ENCODE peak calls at places on chromosomes 1 and 21, in seven cellular contexts. M, V, W, T, R, G and P are unnamed samples. For H3K4me1, the result is how much of the 10 kb centered on the place peaks cover.

GRCh38 chr1:209064850-209065249 is 518.7 kb upstream of the CAMK1G start:
- DNase-seq in M (no peak), W (peak), R (no peak), G (no peak), V (no peak), T (no peak), P (no peak)

GRCh38 chr1:34155851-34156250 is 9.2 kb downstream of the CSMD2 start:
- DNase-seq in W (no peak), V (no peak), M (no peak), R (no peak), G (no peak), T (no peak), P (no peak)

GRCh38 chr1:10484519-10484918 is 9.8 kb downstream of the PEX14 start:
- DNase-seq in V (no peak), T (no peak), R (no peak), M (no peak), G (no peak), W (no peak), P (no peak)

GRCh38 chr1:63883494-63884235 is 109.8 kb downstream of the ROR1 start:
- DNase-seq in G (no peak), R (no peak), T (no peak), W (peak), V (no peak), M (no peak), P (no peak)

GRCh38 chr1:176950736-176951308 is 213.7 kb downstream of the ASTN1 start:
- DNase-seq in G (no peak), W (no peak), M (no peak), R (no peak), V (no peak), T (no peak), P (no peak)

GRCh38 chr1:42931911-42932422 is 26.7 kb downstream of the SLC2A1 start:
- DNase-seq in T (peak), G (no peak), W (no peak), M (peak), R (no peak), V (peak), P (no peak)

GRCh38 chr1:6703016-6703415 is 1.4 kb upstream of the DNAJC11 start:
- DNase-seq in W (no peak), V (no peak), T (no peak), G (no peak), M (no peak), R (no peak), P (no peak)

GRCh38 chr1:32618673-32619221 is 31.6 kb downstream of the ZBTB8OS start:
- DNase-seq in T (peak), R (no peak), M (no peak), V (no peak), G (no peak), W (no peak), P (peak)

GRCh38 chr1:111219466-111220286 is 7.8 kb upstream of the CHI3L2 start:
- DNase-seq in V (no peak), G (no peak), W (peak), M (no peak), R (no peak), T (no peak), P (no peak)

GRCh38 chr1:203306089-203306969 is 1.0 kb downstream of the BTG2 start:
- DNase-seq in W (peak), T (peak), V (peak), R (peak), M (no peak), G (peak), P (peak)

GRCh38 chr1:6459850-6460265 is 6.1 kb downstream of the TNFRSF25 start:
- DNase-seq in T (peak), W (peak), V (no peak), R (no peak), G (no peak), M (peak), P (no peak)

GRCh38 chr1:18882511-18882910 is 19.8 kb downstream of the ALDH4A1 start:
- DNase-seq in V (no peak), M (no peak), G (no peak), T (no peak), W (no peak), R (no peak), P (peak)

GRCh38 chr1:113929750-113930498 is 800 bp downstream of the HIPK1 start:
- DNase-seq in V (peak), W (peak), T (peak), R (no peak), G (no peak), M (peak), P (peak)

GRCh38 chr1:224498574-224499170 is 64.1 kb upstream of the WDR26 start:
- DNase-seq in T (no peak), V (no peak), W (peak), R (no peak), M (no peak), G (no peak), P (peak)

GRCh38 chr1:171597203-171597602 is 24.8 kb upstream of the MYOCOS start:
- DNase-seq in M (no peak), T (no peak), W (no peak), G (no peak), V (no peak), R (no peak), P (no peak)

GRCh38 chr1:236259043-236259442 is 22.7 kb downstream of the ERO1B start:
- DNase-seq in W (no peak), R (no peak), T (no peak), V (no peak), M (no peak), G (no peak), P (no peak)

GRCh38 chr1:43688594-43689000 is 18.7 kb upstream of the ST3GAL3 start:
- DNase-seq in G (no peak), V (no peak), R (no peak), W (no peak), T (no peak), M (no peak), P (no peak)

GRCh38 chr1:194865367-194865766 is 1679.0 kb upstream of the B3GALT2 start:
- DNase-seq in W (no peak), V (no peak), M (no peak), G (no peak), R (no peak), T (no peak), P (no peak)

GRCh38 chr1:226403522-226404034 is 4.3 kb downstream of the PARP1 start:
- DNase-seq in G (no peak), R (no peak), M (no peak), T (peak), V (no peak), W (no peak), P (no peak)

GRCh38 chr1:177753655-177754054 is 216.2 kb downstream of the SEC16B start:
- DNase-seq in G (no peak), M (no peak), W (no peak), T (no peak), R (no peak), V (no peak), P (no peak)

GRCh38 chr1:193951989-193952388 is 765.6 kb upstream of the B3GALT2 start:
- DNase-seq in T (no peak), R (no peak), V (no peak), W (no peak), G (no peak), M (no peak), P (no peak)

GRCh38 chr1:17502326-17502778 is 37.1 kb upstream of the ARHGEF10L start:
- DNase-seq in M (no peak), R (peak), T (peak), W (peak), V (peak), G (peak), P (peak)

GRCh38 chr1:48693180-48693579 is 83.5 kb downstream of the BEND5 start:
- DNase-seq in T (no peak), M (no peak), G (no peak), W (no peak), V (no peak), R (no peak), P (no peak)

GRCh38 chr1:222792744-222793143 is 22.1 kb upstream of the DISP1 start:
- DNase-seq in R (no peak), T (peak), G (no peak), V (no peak), W (peak), M (no peak), P (no peak)

GRCh38 chr1:87115317-87115885 is 201.0 kb downstream of the HS2ST1 start:
- DNase-seq in V (no peak), M (no peak), R (peak), G (no peak), T (no peak), W (no peak), P (no peak)

GRCh38 chr1:21220815-21221214 is 44.1 kb upstream of the EIF4G3 start:
- DNase-seq in W (no peak), V (no peak), R (no peak), G (no peak), M (no peak), T (no peak), P (no peak)

GRCh38 chr1:240732390-240732789 is 120.4 kb upstream of the GREM2 start:
- DNase-seq in W (peak), T (peak), M (no peak), V (no peak), R (no peak), G (peak), P (no peak)

GRCh38 chr1:117161887-117162286 is 40.3 kb upstream of the TRIM45 start:
- DNase-seq in V (no peak), M (no peak), T (no peak), R (no peak), W (no peak), G (no peak), P (no peak)

GRCh38 chr1:243686149-243686548 is 163.9 kb downstream of the AKT3 start:
- DNase-seq in W (no peak), T (no peak), M (no peak), R (no peak), G (no peak), V (no peak), P (no peak)

GRCh38 chr1:91021686-91022517 is at the start of gene ZNF644:
- DNase-seq in R (peak), G (peak), T (peak), W (peak), V (peak), M (peak), P (peak)

GRCh38 chr1:37250371-37250770 is 216.1 kb upstream of the GRIK3 start:
- DNase-seq in V (no peak), W (no peak), M (no peak), T (no peak), G (no peak), R (no peak), P (no peak)

GRCh38 chr1:217921126-217921900 is 290.2 kb downstream of the SPATA17 start:
- DNase-seq in W (no peak), R (no peak), M (no peak), G (no peak), T (no peak), V (no peak), P (no peak)

GRCh38 chr1:152108899-152109222 is 6.4 kb downstream of the TCHH start:
- DNase-seq in V (no peak), T (no peak), R (no peak), W (no peak), M (no peak), G (no peak), P (peak)

GRCh38 chr1:35097224-35097623 is 18.0 kb downstream of the ZMYM1 start:
- DNase-seq in T (no peak), M (no peak), W (no peak), G (no peak), V (no peak), R (no peak), P (no peak)

GRCh38 chr1:6022193-6022592 is 23.5 kb upstream of the KCNAB2 start:
- DNase-seq in R (no peak), G (no peak), W (no peak), M (no peak), T (no peak), V (no peak), P (no peak)

GRCh38 chr1:240478536-240478935 is 133.4 kb downstream of the GREM2 start:
- DNase-seq in T (no peak), M (no peak), W (no peak), R (no peak), V (no peak), G (no peak), P (no peak)

GRCh38 chr1:43282220-43283195 is 2.9 kb downstream of the C1orf210 start:
- DNase-seq in G (no peak), W (no peak), V (no peak), M (no peak), T (no peak), R (no peak), P (no peak)

GRCh38 chr1:41632788-41633575 is 148.5 kb upstream of the EDN2 start:
- DNase-seq in V (no peak), W (no peak), G (no peak), T (no peak), M (no peak), R (no peak), P (no peak)

GRCh38 chr1:164617607-164618564 is 58.9 kb downstream of the PBX1 start:
- DNase-seq in T (peak), G (peak), V (no peak), M (no peak), R (no peak), W (peak), P (no peak)
- H3K27ac ChIP-seq in T (no peak), G (no peak), V (peak), M (no peak), R (no peak), W (no peak), P (no peak)

DNA sequence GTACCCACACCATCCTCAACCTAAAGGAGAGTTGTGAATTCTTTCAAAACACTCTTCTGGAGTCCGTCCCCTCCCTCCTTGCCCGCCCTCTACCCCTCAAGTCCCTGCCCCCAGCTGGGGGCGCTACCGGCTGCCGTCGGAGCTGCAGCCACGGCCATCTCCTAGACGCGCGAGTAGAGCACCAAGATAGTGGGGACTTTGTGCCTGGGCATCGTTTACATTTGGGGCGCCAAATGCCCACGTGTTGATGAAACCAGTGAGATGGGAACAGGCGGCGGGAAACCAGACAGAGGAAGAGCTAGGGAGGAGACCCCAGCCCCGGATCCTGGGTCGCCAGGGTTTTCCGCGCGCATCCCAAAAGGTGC is 647 bp upstream of the OLIG2 start:
- DNase-seq in G (no peak), M (no peak), T (no peak), W (peak), V (no peak), R (no peak), P (no peak)
- H3K4me1 ChIP-seq in G (under half), M (under half), T (under half), W (under half), V (half or more), R (under half), P (under half)

DNA sequence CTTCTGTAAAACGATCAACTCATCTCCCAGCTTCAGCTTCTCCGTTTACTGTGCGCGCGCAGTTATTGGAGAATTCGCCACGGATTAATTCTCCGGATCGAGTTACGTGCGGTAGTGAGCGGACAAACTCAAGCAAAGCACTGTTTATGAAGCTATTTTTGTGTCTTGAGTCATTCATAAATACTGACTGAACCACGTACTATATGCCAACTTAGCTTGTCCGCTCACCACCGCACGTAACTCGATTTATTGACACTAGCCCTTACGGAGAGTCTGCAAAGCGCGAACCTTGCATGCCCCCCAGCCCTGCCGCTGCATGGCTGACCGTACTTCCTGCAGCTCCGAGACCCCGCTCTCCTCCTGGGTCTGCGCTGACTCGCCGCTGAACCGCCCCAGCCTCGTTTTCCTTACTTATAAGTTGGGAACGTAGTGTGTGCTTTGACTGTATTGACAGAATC is 773 bp downstream of the CHD1L start:
- DNase-seq in W (peak), T (peak), R (no peak), M (peak), V (peak), G (no peak), P (peak)
- H3K27ac ChIP-seq in W (no peak), T (peak), R (peak), M (peak), V (peak), G (peak), P (peak)

GRCh38 chr21:31720739-31721138 is 11.2 kb downstream of the SCAF4 start:
- DNase-seq in V (no peak), R (no peak), T (no peak), M (no peak), W (no peak), G (no peak), P (no peak)
- H3K4me1 ChIP-seq in V (half or more), R (under half), T (under half), M (half or more), W (under half), G (under half), P (under half)

DNA sequence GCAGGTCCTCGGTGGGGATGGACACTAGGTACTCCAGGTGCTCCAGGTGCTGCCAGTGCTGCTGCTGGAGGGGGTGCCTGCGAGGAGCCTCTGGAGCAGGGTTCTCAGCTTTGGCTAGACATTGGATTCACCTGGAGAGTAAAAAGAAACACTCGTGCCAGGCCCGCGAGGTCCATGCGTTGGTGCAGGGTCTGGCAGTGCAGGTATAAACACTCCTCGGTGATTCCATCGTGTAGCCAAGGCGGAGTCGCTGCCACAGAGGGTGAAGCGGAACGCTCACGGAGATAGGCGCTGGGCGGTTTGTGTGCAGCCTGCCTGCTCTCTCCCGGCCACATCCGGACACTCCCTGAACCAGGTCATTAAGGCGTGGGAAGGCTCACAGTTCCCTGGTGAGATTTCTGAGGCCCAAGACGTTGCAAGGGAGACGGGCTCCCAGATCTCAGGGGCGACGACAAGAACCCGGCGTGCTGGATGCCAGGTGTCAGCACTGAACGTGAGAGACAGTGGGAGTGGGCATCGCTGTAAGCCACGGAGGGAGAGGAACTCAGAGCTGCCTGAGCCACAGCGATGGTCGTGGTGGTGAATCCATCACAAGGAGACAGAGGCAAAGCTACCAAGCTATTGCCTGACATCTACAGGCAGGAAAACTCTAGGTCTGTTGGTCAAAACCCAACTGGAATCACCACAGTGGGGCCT is 17.2 kb upstream of the SUMO3 start:
- DNase-seq in T (peak), R (no peak), V (no peak), W (no peak), M (no peak), G (no peak), P (no peak)
- H3K27ac ChIP-seq in T (no peak), R (no peak), V (no peak), W (no peak), M (no peak), G (no peak), P (no peak)

DNA sequence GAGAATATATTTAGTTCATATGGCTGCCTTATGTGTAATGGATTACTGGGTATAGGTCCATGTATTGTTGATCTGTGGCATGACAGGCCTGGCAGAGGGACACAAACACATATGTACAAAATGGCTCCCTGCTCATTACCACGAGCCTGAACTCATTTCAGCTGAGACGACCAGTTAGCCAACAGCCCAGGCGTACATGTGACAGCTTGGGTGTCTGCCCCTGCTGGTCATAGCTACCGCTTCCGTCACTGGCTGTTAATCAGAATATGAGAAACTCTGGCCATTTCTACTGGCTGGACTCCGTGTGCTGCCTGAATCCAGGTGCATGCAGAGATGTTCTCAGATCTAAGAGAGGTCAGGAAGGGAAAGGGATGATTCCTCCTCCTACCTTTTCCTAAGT is 144.4 kb downstream of the PBX1 start:
- DNase-seq in G (no peak), T (peak), V (no peak), R (no peak), M (no peak), W (no peak), P (no peak)
- H3K4me1 ChIP-seq in G (under half), T (under half), V (half or more), R (under half), M (under half), W (under half), P (under half)

GRCh38 chr1:2934642-2935081 is 86.6 kb upstream of the ACTRT2 start:
- DNase-seq in V (no peak), G (no peak), R (no peak), M (no peak), W (no peak), T (no peak), P (no peak)

GRCh38 chr1:2935184-2935583 is 86.1 kb upstream of the ACTRT2 start:
- DNase-seq in R (no peak), M (no peak), T (no peak), V (no peak), W (no peak), G (no peak), P (no peak)

GRCh38 chr1:2935766-2936390 is 85.4 kb upstream of the ACTRT2 start:
- DNase-seq in M (no peak), T (no peak), G (no peak), V (no peak), W (no peak), R (no peak), P (no peak)

GRCh38 chr1:2937805-2938204 is 83.5 kb upstream of the ACTRT2 start:
- DNase-seq in W (no peak), R (no peak), V (no peak), M (no peak), T (no peak), G (no peak), P (no peak)

GRCh38 chr1:2936568-2937515 is 84.4 kb upstream of the ACTRT2 start:
- DNase-seq in M (no peak), V (no peak), W (no peak), T (no peak), R (no peak), G (no peak), P (no peak)
- H3K27ac ChIP-seq in M (no peak), V (no peak), W (no peak), T (no peak), R (no peak), G (no peak), P (no peak)